ENCODE peak calls at places on chromosomes 2 and 18, in seven cellular contexts. B, Q, M, L, K, I and V are unnamed samples.

GRCh38 chr2:26298638-26299393 is 47.1 kb upstream of the SELENOI start:
- DNase-seq in B (no peak), Q (peak; percentile 45), M (no peak), L (no peak), K (peak; percentile 33), I (peak; percentile 44), V (no peak)

GRCh38 chr2:10271509-10271908 is 31.2 kb upstream of the HPCAL1 start:
- DNase-seq in B (no peak), Q (no peak), M (no peak), L (no peak), K (no peak), I (no peak), V (no peak)

GRCh38 chr2:3692375-3692774 is 11.0 kb upstream of the DCDC2C start:
- DNase-seq in B (no peak), Q (no peak), M (no peak), L (no peak), K (no peak), I (peak; percentile 22), V (no peak)

GRCh38 chr2:154375625-154376020 is 322.9 kb upstream of the KCNJ3 start:
- DNase-seq in B (no peak), Q (no peak), M (no peak), L (peak; percentile 58), K (no peak), I (peak; percentile 77), V (peak; percentile 18)

GRCh38 chr2:222239945-222240675 is 58.7 kb downstream of the PAX3 start:
- DNase-seq in B (no peak), Q (no peak), M (no peak), L (peak; percentile 33), K (no peak), I (no peak), V (no peak)

GRCh38 chr18:79508565-79509535 is 113.1 kb downstream of the NFATC1 start:
- DNase-seq in B (no peak), Q (no peak), M (no peak), L (no peak), K (peak; percentile 41), I (no peak), V (no peak)

GRCh38 chr2:151671198-151671597 is 63.1 kb downstream of the NEB start:
- DNase-seq in B (no peak), Q (no peak), M (no peak), L (no peak), K (no peak), I (no peak), V (no peak)

GRCh38 chr18:2927745-2928144 is 80.9 kb downstream of the EMILIN2 start:
- DNase-seq in B (no peak), Q (no peak), M (no peak), L (no peak), K (no peak), I (no peak), V (no peak)

GRCh38 chr18:36066731-36067117 is 635 bp downstream of the RPRD1A start:
- DNase-seq in B (no peak), Q (no peak), M (no peak), L (no peak), K (peak; percentile 24), I (peak; percentile 19), V (no peak)

GRCh38 chr18:33957705-33958104 is 267.0 kb downstream of the NOL4 start:
- DNase-seq in B (no peak), Q (no peak), M (no peak), L (peak; percentile 38), K (no peak), I (no peak), V (no peak)

GRCh38 chr2:40579247-40579646 is 127.4 kb upstream of the SLC8A1 start:
- DNase-seq in B (no peak), Q (no peak), M (no peak), L (no peak), K (no peak), I (peak; percentile 19), V (no peak)

GRCh38 chr2:54285451-54285850 is 29.4 kb upstream of the TSPYL6 start:
- DNase-seq in B (no peak), Q (no peak), M (no peak), L (no peak), K (no peak), I (no peak), V (no peak)

GRCh38 chr18:68177807-68178702 is 536.9 kb downstream of the TMX3 start:
- DNase-seq in B (peak; percentile 97), Q (no peak), M (no peak), L (peak; percentile 39), K (no peak), I (peak; percentile 95), V (no peak)

GRCh38 chr2:235597081-235597615 is 103.3 kb downstream of the AGAP1 start:
- DNase-seq in B (no peak), Q (no peak), M (no peak), L (no peak), K (no peak), I (no peak), V (no peak)

GRCh38 chr2:193783681-193784080 is 1588.9 kb upstream of the TMEFF2 start:
- DNase-seq in B (no peak), Q (no peak), M (no peak), L (no peak), K (no peak), I (peak; percentile 23), V (no peak)

GRCh38 chr2:121362776-121363175 is 77.8 kb upstream of the TFCP2L1 start:
- DNase-seq in B (no peak), Q (no peak), M (no peak), L (no peak), K (no peak), I (no peak), V (no peak)